ENCODE peak calls at places on chromosomes 11 and 22, in seven cellular contexts. One of them, this sample, is unnamed.

GRCh38 chr22:30474683-30475424 is 3.0 kb upstream of the SEC14L3 start:
- DNase-seq in stomach: peak; percentile 37
- DNase-seq in tibial nerve: no peak
- DNase-seq in sigmoid colon: no peak
- DNase-seq in spleen: no peak
- DNase-seq in uterus: no peak
- DNase-seq in ovary: no peak
- DNase-seq in this sample: no peak

GRCh38 chr11:27391336-27392015 is 28.5 kb upstream of the CCDC34 start:
- DNase-seq in stomach: no peak
- DNase-seq in uterus: no peak
- DNase-seq in tibial nerve: no peak
- DNase-seq in sigmoid colon: no peak
- DNase-seq in spleen: no peak
- DNase-seq in ovary: no peak
- DNase-seq in this sample: no peak

GRCh38 chr11:128904872-128905344 is 13.8 kb downstream of the KCNJ5 start:
- DNase-seq in ovary: no peak
- DNase-seq in uterus: no peak
- DNase-seq in stomach: no peak
- DNase-seq in tibial nerve: no peak
- DNase-seq in spleen: peak; percentile 83
- DNase-seq in sigmoid colon: no peak
- DNase-seq in this sample: peak; percentile 30

GRCh38 chr22:32546480-32546879 is 71.9 kb downstream of the FBXO7 start:
- DNase-seq in ovary: no peak
- DNase-seq in spleen: no peak
- DNase-seq in sigmoid colon: peak; percentile 59
- DNase-seq in stomach: no peak
- DNase-seq in tibial nerve: no peak
- DNase-seq in uterus: peak; percentile 10
- DNase-seq in this sample: no peak

GRCh38 chr11:122516686-122517085 is 138.8 kb upstream of the UBASH3B start:
- DNase-seq in sigmoid colon: no peak
- DNase-seq in tibial nerve: no peak
- DNase-seq in stomach: no peak
- DNase-seq in uterus: no peak
- DNase-seq in spleen: no peak
- DNase-seq in ovary: no peak
- DNase-seq in this sample: no peak

GRCh38 chr11:2209900-2210321 is 38.3 kb upstream of the TH start:
- DNase-seq in tibial nerve: no peak
- DNase-seq in sigmoid colon: peak; percentile 37
- DNase-seq in ovary: no peak
- DNase-seq in uterus: peak; percentile 10
- DNase-seq in spleen: peak; percentile 56
- DNase-seq in stomach: no peak
- DNase-seq in this sample: no peak

GRCh38 chr11:31106963-31107576 is 262.5 kb downstream of the DCDC1 start:
- DNase-seq in ovary: peak; percentile 14
- DNase-seq in tibial nerve: peak; percentile 16
- DNase-seq in sigmoid colon: no peak
- DNase-seq in uterus: peak; percentile 14
- DNase-seq in stomach: peak; percentile 72
- DNase-seq in spleen: no peak
- DNase-seq in this sample: peak; percentile 5

GRCh38 chr22:30398685-30399680 is 2.2 kb downstream of the SEC14L2 start:
- DNase-seq in ovary: no peak
- DNase-seq in uterus: no peak
- DNase-seq in tibial nerve: no peak
- DNase-seq in sigmoid colon: no peak
- DNase-seq in stomach: no peak
- DNase-seq in spleen: no peak
- DNase-seq in this sample: no peak

GRCh38 chr22:23713696-23714595 is 23.1 kb downstream of the RGL4 start:
- DNase-seq in spleen: no peak
- DNase-seq in uterus: no peak
- DNase-seq in stomach: no peak
- DNase-seq in tibial nerve: no peak
- DNase-seq in ovary: no peak
- DNase-seq in sigmoid colon: no peak
- DNase-seq in this sample: no peak

GRCh38 chr22:23714596-23715588 is 24.1 kb downstream of the RGL4 start:
- DNase-seq in stomach: no peak
- DNase-seq in spleen: no peak
- DNase-seq in sigmoid colon: no peak
- DNase-seq in uterus: no peak
- DNase-seq in tibial nerve: no peak
- DNase-seq in ovary: no peak
- DNase-seq in this sample: no peak

GRCh38 chr22:23715811-23716355 is 25.1 kb downstream of the RGL4 start:
- DNase-seq in stomach: no peak
- DNase-seq in ovary: peak; percentile 42
- DNase-seq in spleen: peak; percentile 76
- DNase-seq in tibial nerve: no peak
- DNase-seq in sigmoid colon: no peak
- DNase-seq in uterus: no peak
- DNase-seq in this sample: no peak

GRCh38 chr22:23718371-23719165 is 27.8 kb downstream of the RGL4 start:
- DNase-seq in ovary: no peak
- DNase-seq in stomach: no peak
- DNase-seq in tibial nerve: no peak
- DNase-seq in sigmoid colon: no peak
- DNase-seq in spleen: no peak
- DNase-seq in uterus: no peak
- DNase-seq in this sample: no peak

GRCh38 chr22:23716811-23717801 is 26.3 kb downstream of the RGL4 start:
- DNase-seq in ovary: peak; percentile 91
- DNase-seq in sigmoid colon: peak; percentile 93
- DNase-seq in stomach: peak; percentile 87
- DNase-seq in uterus: peak; percentile 83
- DNase-seq in spleen: peak; percentile 96
- DNase-seq in tibial nerve: peak; percentile 62
- DNase-seq in this sample: peak; percentile 72
- TF ChIP-seq POLR2A in ovary: peak; percentile 68
- TF ChIP-seq POLR2A in sigmoid colon: peak; percentile 47
- TF ChIP-seq POLR2A in stomach: no peak
- TF ChIP-seq POLR2A in uterus: peak; percentile 70
- TF ChIP-seq POLR2A in spleen: no peak
- TF ChIP-seq POLR2A in tibial nerve: peak; percentile 73
- TF ChIP-seq POLR2A in this sample: peak; percentile 81

GRCh38 chr22:20110359-20110985 is 5.4 kb upstream of the RANBP1 start:
- DNase-seq in stomach: no peak
- DNase-seq in uterus: no peak
- DNase-seq in sigmoid colon: no peak
- DNase-seq in tibial nerve: no peak
- DNase-seq in spleen: peak; percentile 69
- DNase-seq in ovary: peak; percentile 14
- DNase-seq in this sample: no peak

GRCh38 chr22:20107951-20108756 is 7.8 kb upstream of the RANBP1 start:
- DNase-seq in tibial nerve: no peak
- DNase-seq in stomach: no peak
- DNase-seq in sigmoid colon: no peak
- DNase-seq in uterus: no peak
- DNase-seq in ovary: peak; percentile 22
- DNase-seq in spleen: peak; percentile 73
- DNase-seq in this sample: no peak

GRCh38 chr22:20111045-20111688 is 4.7 kb upstream of the RANBP1 start:
- DNase-seq in tibial nerve: no peak
- DNase-seq in uterus: no peak
- DNase-seq in stomach: no peak
- DNase-seq in spleen: peak; percentile 67
- DNase-seq in ovary: peak; percentile 10
- DNase-seq in sigmoid colon: no peak
- DNase-seq in this sample: no peak

GRCh38 chr22:20108757-20109230 is 7.1 kb upstream of the RANBP1 start:
- DNase-seq in spleen: peak; percentile 64
- DNase-seq in stomach: no peak
- DNase-seq in sigmoid colon: no peak
- DNase-seq in tibial nerve: no peak
- DNase-seq in ovary: peak; percentile 14
- DNase-seq in uterus: no peak
- DNase-seq in this sample: no peak

GRCh38 chr22:20109411-20110358 is 6.2 kb upstream of the RANBP1 start:
- DNase-seq in stomach: no peak
- DNase-seq in uterus: no peak
- DNase-seq in ovary: peak; percentile 39
- DNase-seq in sigmoid colon: no peak
- DNase-seq in tibial nerve: no peak
- DNase-seq in spleen: peak; percentile 70
- DNase-seq in this sample: no peak
- TF ChIP-seq POLR2A in stomach: no peak
- TF ChIP-seq POLR2A in uterus: no peak
- TF ChIP-seq POLR2A in ovary: no peak
- TF ChIP-seq POLR2A in sigmoid colon: no peak
- TF ChIP-seq POLR2A in tibial nerve: no peak
- TF ChIP-seq POLR2A in spleen: no peak
- TF ChIP-seq POLR2A in this sample: no peak

GRCh38 chr11:66856496-66857233 is at the start of gene LRFN4:
- DNase-seq in stomach: peak; percentile 61
- DNase-seq in tibial nerve: no peak
- DNase-seq in sigmoid colon: peak; percentile 71
- DNase-seq in spleen: peak; percentile 90
- DNase-seq in uterus: peak; percentile 47
- DNase-seq in ovary: no peak
- DNase-seq in this sample: peak; percentile 70

GRCh38 chr11:66854231-66854661 is 2.6 kb upstream of the LRFN4 start:
- DNase-seq in uterus: no peak
- DNase-seq in stomach: no peak
- DNase-seq in tibial nerve: no peak
- DNase-seq in ovary: no peak
- DNase-seq in sigmoid colon: no peak
- DNase-seq in spleen: peak; percentile 66
- DNase-seq in this sample: no peak

GRCh38 chr11:66857234-66857926 is 516 bp downstream of the LRFN4 start:
- DNase-seq in ovary: no peak
- DNase-seq in sigmoid colon: peak; percentile 63
- DNase-seq in uterus: no peak
- DNase-seq in spleen: peak; percentile 75
- DNase-seq in stomach: no peak
- DNase-seq in tibial nerve: no peak
- DNase-seq in this sample: peak; percentile 59

GRCh38 chr11:66854729-66855211 is 2.1 kb upstream of the LRFN4 start:
- DNase-seq in spleen: peak; percentile 73
- DNase-seq in tibial nerve: no peak
- DNase-seq in ovary: peak; percentile 26
- DNase-seq in sigmoid colon: peak; percentile 63
- DNase-seq in uterus: no peak
- DNase-seq in stomach: no peak
- DNase-seq in this sample: no peak

DNA sequence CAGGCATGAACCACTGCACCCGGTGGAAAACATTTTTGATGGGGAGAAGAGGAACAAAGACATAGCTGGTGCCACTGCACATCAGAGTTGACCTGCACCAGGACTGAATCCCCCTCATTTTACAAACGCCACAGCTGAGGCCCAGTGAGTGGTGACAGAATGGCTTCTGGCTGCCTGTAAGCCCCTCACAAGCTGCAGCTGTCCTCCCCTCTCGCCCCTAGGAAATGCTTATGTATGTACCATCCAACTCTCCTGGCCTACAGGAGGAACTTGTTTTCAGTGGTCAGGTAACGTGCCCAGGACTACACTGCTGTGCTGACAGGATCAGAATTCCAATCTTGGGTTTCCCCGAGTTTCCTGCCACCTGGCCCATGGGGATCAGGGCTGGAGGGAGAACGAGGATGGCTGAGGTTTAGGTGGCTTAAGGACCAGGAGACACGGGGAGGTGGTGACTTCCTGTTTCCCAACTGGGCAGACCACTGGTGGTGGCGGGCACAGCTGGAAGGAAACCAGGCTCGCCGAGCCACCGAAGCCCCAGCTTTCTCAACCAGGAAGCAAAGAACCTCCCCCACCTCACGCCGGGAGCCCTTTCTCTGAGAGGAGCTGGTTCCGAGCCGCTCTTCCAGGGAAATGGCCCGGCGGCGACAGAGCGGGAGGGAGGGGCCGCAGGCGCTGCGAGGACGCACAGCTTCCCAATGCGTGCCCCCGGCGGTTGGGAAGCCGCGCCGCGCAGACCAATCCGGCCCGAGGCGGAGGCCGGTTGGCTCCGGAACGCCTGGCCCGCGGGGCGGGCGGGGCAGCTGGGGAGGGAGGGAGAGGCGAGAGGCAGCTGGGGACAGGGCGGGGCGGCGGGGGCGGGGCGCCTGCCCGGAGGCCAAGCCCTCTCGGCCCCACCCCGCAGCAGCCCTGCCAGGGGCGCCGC is 1.0 kb upstream of the LRFN4 start:
- DNase-seq in uterus: peak; percentile 93
- DNase-seq in stomach: peak; percentile 94
- DNase-seq in sigmoid colon: peak; percentile 96
- DNase-seq in tibial nerve: peak; percentile 90
- DNase-seq in spleen: peak; percentile 98
- DNase-seq in ovary: peak; percentile 90
- DNase-seq in this sample: peak; percentile 98
- TF ChIP-seq POLR2A in uterus: peak; percentile 48
- TF ChIP-seq POLR2A in stomach: no peak
- TF ChIP-seq POLR2A in sigmoid colon: peak; percentile 51
- TF ChIP-seq POLR2A in tibial nerve: peak; percentile 69
- TF ChIP-seq POLR2A in spleen: peak; percentile 18
- TF ChIP-seq POLR2A in ovary: peak; percentile 44
- TF ChIP-seq POLR2A in this sample: peak; percentile 81

GRCh38 chr11:68525320-68525719 is 64.8 kb downstream of the PPP6R3 start:
- DNase-seq in stomach: no peak
- DNase-seq in ovary: no peak
- DNase-seq in sigmoid colon: no peak
- DNase-seq in uterus: no peak
- DNase-seq in spleen: no peak
- DNase-seq in tibial nerve: no peak
- DNase-seq in this sample: no peak

GRCh38 chr11:68525930-68526329 is 65.4 kb downstream of the PPP6R3 start:
- DNase-seq in sigmoid colon: no peak
- DNase-seq in spleen: no peak
- DNase-seq in stomach: no peak
- DNase-seq in uterus: no peak
- DNase-seq in tibial nerve: no peak
- DNase-seq in ovary: no peak
- DNase-seq in this sample: peak; percentile 10

GRCh38 chr11:68527585-68527984 is 67.0 kb downstream of the PPP6R3 start:
- DNase-seq in ovary: no peak
- DNase-seq in sigmoid colon: no peak
- DNase-seq in tibial nerve: no peak
- DNase-seq in spleen: no peak
- DNase-seq in stomach: no peak
- DNase-seq in uterus: no peak
- DNase-seq in this sample: no peak

GRCh38 chr11:68531129-68531693 is 70.7 kb downstream of the PPP6R3 start:
- DNase-seq in spleen: no peak
- DNase-seq in stomach: no peak
- DNase-seq in uterus: no peak
- DNase-seq in tibial nerve: no peak
- DNase-seq in sigmoid colon: no peak
- DNase-seq in ovary: no peak
- DNase-seq in this sample: no peak

DNA sequence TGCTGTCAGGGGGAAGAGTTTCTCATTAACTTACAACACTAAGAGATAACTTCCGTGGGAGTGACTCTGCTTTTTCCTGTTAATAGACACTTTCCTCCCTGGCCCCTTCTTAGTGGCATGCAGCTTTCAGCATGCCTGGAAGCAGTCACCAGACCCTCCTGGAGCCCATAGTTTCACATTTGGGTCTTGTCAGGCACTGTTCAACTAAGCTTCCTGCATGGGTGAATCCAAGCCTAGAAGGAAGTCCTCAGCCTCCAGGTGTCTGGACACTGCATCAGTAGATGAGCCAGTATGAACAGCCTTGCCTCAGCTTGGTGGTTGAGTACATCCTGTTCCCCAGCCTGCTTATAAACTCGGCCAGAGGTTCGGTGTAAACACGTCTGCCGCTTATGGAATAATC is 68.1 kb downstream of the PPP6R3 start:
- DNase-seq in sigmoid colon: peak; percentile 81
- DNase-seq in ovary: no peak
- DNase-seq in stomach: no peak
- DNase-seq in tibial nerve: no peak
- DNase-seq in uterus: no peak
- DNase-seq in spleen: no peak
- DNase-seq in this sample: no peak
- TF ChIP-seq POLR2A in sigmoid colon: no peak
- TF ChIP-seq POLR2A in ovary: no peak
- TF ChIP-seq POLR2A in stomach: no peak
- TF ChIP-seq POLR2A in tibial nerve: no peak
- TF ChIP-seq POLR2A in uterus: no peak
- TF ChIP-seq POLR2A in spleen: no peak
- TF ChIP-seq POLR2A in this sample: no peak